ENCODE peak calls at places on chromosome X, in six cellular contexts. D is psoas muscle, H is epithelial cell of esophagus, S is cardiac muscle cell, X is GM12864, J is IMR-90. N is an unnamed sample.

GRCh38 chrX:40866878-40867277 is 131.5 kb upstream of the MED14 start:
- DNase-seq in H (no peak), S (no peak), X (no peak), D (no peak), J (no peak), N (peak; percentile 45)

GRCh38 chrX:3669841-3670240 is 43.6 kb downstream of the PRKX start:
- DNase-seq in X (no peak), J (no peak), D (no peak), H (no peak), S (no peak), N (no peak)

GRCh38 chrX:793216-793770 is 162.7 kb downstream of the SHOX start:
- DNase-seq in S (no peak), J (no peak), H (no peak), X (no peak), D (no peak), N (no peak)

GRCh38 chrX:129984196-129984962 is 1.9 kb downstream of the BCORL1 start:
- DNase-seq in J (no peak), X (no peak), D (peak; percentile 32), S (no peak), H (no peak), N (no peak)

GRCh38 chrX:131477498-131477897 is 66.4 kb upstream of the OR13H1 start:
- DNase-seq in X (no peak), D (no peak), J (no peak), H (no peak), S (no peak), N (no peak)

GRCh38 chrX:66163849-66164401 is at the start of gene HEPH:
- DNase-seq in H (no peak), D (no peak), X (no peak), S (peak; percentile 58), J (peak; percentile 34), N (peak; percentile 52)

GRCh38 chrX:79366556-79366887 is 612 bp downstream of the ITM2A start:
- DNase-seq in J (no peak), D (no peak), H (no peak), X (no peak), S (no peak), N (no peak)

GRCh38 chrX:71171110-71171801 is 26.6 kb downstream of the NLGN3 start:
- DNase-seq in D (no peak), J (no peak), X (no peak), H (no peak), S (peak; percentile 72), N (no peak)

GRCh38 chrX:80876877-80877276 is 67.2 kb upstream of the BRWD3 start:
- DNase-seq in H (peak; percentile 37), X (no peak), S (peak; percentile 12), J (peak; percentile 44), D (no peak), N (peak; percentile 57)

GRCh38 chrX:53080628-53081580 is 1.3 kb upstream of the TSPYL2 start:
- DNase-seq in S (no peak), H (no peak), J (peak; percentile 43), X (no peak), D (no peak), N (peak; percentile 37)

GRCh38 chrX:14032383-14032782 is 2.7 kb upstream of the GEMIN8 start:
- DNase-seq in J (peak; percentile 61), H (peak; percentile 51), S (peak; percentile 63), X (no peak), D (no peak), N (peak; percentile 64)

GRCh38 chrX:76148753-76149152 is 24.1 kb upstream of the PBDC1 start:
- DNase-seq in H (peak; percentile 17), S (peak; percentile 26), J (peak; percentile 33), X (no peak), D (peak; percentile 34), N (peak; percentile 40)

GRCh38 chrX:136170109-136170800 is 22.9 kb downstream of the FHL1 start:
- DNase-seq in X (no peak), D (no peak), H (no peak), J (peak; percentile 50), S (no peak), N (peak; percentile 55)

GRCh38 chrX:154472685-154473632 is 6.1 kb downstream of the LAGE3 start:
- DNase-seq in S (no peak), J (no peak), H (no peak), X (no peak), D (no peak), N (no peak)

GRCh38 chrX:103554687-103555417 is 30.5 kb upstream of the TCEAL4 start:
- DNase-seq in X (peak; percentile 34), D (no peak), J (peak; percentile 24), H (peak; percentile 56), S (peak; percentile 82), N (peak; percentile 67)

GRCh38 chrX:100643943-100644587 is at the start of gene SRPX2:
- DNase-seq in S (no peak), J (peak; percentile 91), X (no peak), D (peak; percentile 45), H (peak; percentile 88), N (peak; percentile 90)

GRCh38 chrX:111041018-111041462 is 55.0 kb upstream of the PAK3 start:
- DNase-seq in S (no peak), J (peak; percentile 90), D (no peak), X (no peak), H (peak; percentile 76), N (peak; percentile 91)

GRCh38 chrX:67872958-67873357 is 329.1 kb downstream of the AR start:
- DNase-seq in H (no peak), D (no peak), J (no peak), S (no peak), X (no peak), N (no peak)

DNA sequence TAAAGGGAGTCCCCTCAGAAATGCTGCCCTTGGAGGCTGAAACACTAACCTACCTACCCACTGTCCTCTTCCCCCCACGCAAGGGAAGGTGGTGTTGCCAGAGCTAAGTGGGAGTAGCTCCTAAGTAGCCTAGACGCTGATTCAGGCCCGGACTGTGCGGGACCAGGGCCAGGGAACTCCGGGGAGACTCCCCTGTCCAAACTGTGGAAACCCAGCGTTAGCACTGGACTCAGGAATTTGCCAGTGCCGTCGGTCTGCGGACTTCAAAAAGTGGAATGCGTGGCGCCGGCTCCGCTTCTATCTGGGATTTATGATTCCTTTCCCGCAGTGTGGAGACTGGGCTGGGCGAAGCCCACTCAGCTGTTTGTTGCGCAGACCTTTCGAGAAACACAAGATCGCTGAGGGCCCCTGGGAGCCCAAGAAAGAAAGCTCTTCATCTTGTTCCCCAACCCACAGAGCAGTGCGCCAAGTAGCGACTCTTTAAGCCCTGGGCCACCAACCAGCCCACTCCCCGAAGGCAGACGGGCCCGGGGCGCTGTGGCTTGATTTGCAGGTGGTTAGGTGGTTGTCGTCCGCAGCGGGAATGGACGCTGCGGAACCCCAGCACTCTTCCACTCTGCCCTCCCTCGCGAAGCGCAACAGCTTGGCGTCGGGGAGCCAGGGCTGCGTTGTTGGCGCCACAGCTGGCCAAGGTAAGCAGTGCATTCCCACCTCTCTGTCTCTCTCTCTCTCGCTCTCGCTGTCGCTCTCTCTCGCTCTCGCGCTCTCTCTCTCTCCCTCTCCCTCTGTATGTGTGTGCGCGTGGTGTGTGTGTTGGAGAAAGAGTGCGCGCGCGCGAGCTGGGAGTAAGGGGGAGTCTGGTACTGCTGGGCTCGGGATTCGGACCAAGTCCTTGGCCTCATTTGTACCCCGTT is 2.0 kb downstream of the TMEM255A start:
- DNase-seq in S (peak; percentile 78), D (peak; percentile 52), J (peak; percentile 14), H (peak; percentile 77), X (peak; percentile 41), N (peak; percentile 44)
- TF ChIP-seq CTCF in S (peak; percentile 40), D (peak; percentile 35), J (no peak), H (peak; percentile 61), X (peak; percentile 80), N (peak; percentile 20)

DNA sequence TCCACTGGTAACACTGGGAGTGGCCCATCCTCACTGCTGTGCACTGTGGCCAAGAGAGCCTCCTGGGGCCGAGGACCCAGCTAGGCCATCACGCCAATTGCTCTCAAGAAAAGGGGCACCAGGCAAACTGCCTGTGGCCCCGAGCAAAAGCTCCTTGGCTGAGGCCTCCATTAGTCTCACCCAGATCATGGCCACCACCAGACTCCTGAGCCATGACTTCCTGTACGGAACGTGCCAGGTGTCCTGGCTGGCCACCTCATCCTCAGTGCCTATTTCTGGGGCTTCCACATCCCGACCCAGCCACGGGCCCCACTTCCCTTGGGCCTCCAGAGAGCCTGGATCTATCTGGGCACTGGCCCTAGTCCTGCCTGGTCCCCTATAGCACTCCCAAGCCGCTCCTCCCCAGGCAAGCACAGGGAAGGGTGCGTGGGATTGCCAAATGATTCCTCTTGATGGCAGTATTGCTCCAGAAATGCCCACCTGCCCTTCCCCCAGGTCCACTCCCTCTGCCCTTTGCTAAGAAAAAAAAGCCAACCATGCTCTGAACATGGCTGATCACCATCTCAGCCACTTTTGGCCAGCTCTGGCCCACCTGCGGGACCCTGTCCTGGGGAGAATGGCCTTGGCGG is 212.6 kb upstream of the AGTR2 start:
- DNase-seq in X (no peak), J (no peak), S (peak; percentile 24), D (no peak), H (no peak), N (no peak)
- TF ChIP-seq CTCF in X (no peak), J (no peak), S (no peak), D (peak; percentile 36), H (no peak), N (no peak)

GRCh38 chrX:10756365-10756915 is 136.1 kb upstream of the MID1 start:
- DNase-seq in D (no peak), S (peak; percentile 61), H (peak; percentile 76), J (peak; percentile 92), X (no peak), N (peak; percentile 85)
- TF ChIP-seq CTCF in D (no peak), S (peak; percentile 3), H (no peak), J (no peak), X (no peak), N (no peak)

GRCh38 chrX:106247162-106247561 is 79.1 kb downstream of the PWWP3B start:
- DNase-seq in X (no peak), J (no peak), S (no peak), H (peak; percentile 60), D (no peak), N (peak; percentile 44)
- TF ChIP-seq CTCF in X (no peak), J (no peak), S (no peak), H (no peak), D (no peak), N (no peak)

GRCh38 chrX:15816453-15816838 is 26.2 kb downstream of the ZRSR2 start:
- DNase-seq in D (no peak), J (peak; percentile 24), X (no peak), S (no peak), H (no peak), N (no peak)
- TF ChIP-seq CTCF in D (no peak), J (no peak), X (no peak), S (no peak), H (no peak), N (no peak)

GRCh38 chrX:7552758-7553157 is 290.2 kb upstream of the VCX start:
- DNase-seq in H (peak; percentile 0), D (no peak), J (no peak), X (no peak), S (no peak), N (no peak)
- TF ChIP-seq CTCF in H (no peak), D (no peak), J (no peak), X (no peak), S (no peak), N (no peak)

DNA sequence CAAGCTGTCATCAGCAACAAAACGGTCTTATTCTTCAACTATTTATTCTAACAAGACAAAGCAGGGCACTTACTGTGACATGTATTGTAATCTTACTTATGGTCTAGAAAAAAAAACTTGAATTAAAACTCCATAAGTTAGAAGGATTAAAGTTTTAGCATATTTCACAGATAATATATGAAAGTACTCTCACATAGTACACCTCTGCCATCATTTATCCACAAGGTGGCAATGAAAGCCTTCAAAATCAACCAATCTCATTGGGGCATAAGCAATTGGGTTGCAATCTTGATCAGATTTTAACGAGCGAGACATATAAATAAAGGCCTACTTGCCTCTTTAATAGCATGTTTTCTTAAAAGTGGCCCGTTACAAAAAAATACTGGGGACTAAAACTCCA is 1382.9 kb downstream of the FAM133A start:
- DNase-seq in H (no peak), J (peak; percentile 4), S (no peak), X (no peak), D (no peak), N (peak; percentile 15)
- TF ChIP-seq CTCF in H (no peak), J (peak; percentile 33), S (peak; percentile 25), X (no peak), D (no peak), N (no peak)